ENCODE peak calls at places on chromosomes 5 and 9, in seven cellular contexts. Y is HT-29; M is body of pancreas; U is CD4-positive, alpha-beta memory T cell; R is stimulated activated CD8-positive, alpha-beta memory T cell treated with anti-CD3 and anti-CD28 coated beads, Interleukin-4, amount 100 ng/mL, for 48 hours; F is kidney glomerular epithelial cell; X is fibroblast of lung. T is an unnamed sample.

GRCh38 chr5:154858972-154859950 is 834 bp downstream of the CNOT8 start:
- DNase-seq in X (no peak), R (no peak), F (peak), Y (peak), M (no peak), U (peak), T (no peak)

GRCh38 chr5:5902665-5903064 is 475.7 kb downstream of the MED10 start:
- DNase-seq in R (no peak), U (no peak), F (no peak), Y (no peak), X (no peak), M (no peak), T (no peak)

GRCh38 chr5:65141487-65141886 is 340.2 kb downstream of the ADAMTS6 start:
- DNase-seq in M (no peak), X (peak), R (no peak), Y (no peak), U (no peak), F (no peak), T (no peak)

GRCh38 chr9:132144708-132145365 is 17.0 kb upstream of the NTNG2 start:
- DNase-seq in M (no peak), Y (no peak), X (peak), U (no peak), F (no peak), R (peak), T (no peak)

GRCh38 chr9:83027153-83027867 is 35.6 kb downstream of the RASEF start:
- DNase-seq in U (no peak), R (no peak), F (peak), Y (peak), M (no peak), X (peak), T (no peak)

GRCh38 chr5:953535-954449 is 54.8 kb upstream of the NKD2 start:
- DNase-seq in Y (no peak), F (peak), M (no peak), R (no peak), U (no peak), X (no peak), T (no peak)

GRCh38 chr9:18473551-18474279 is at the start of gene ADAMTSL1:
- DNase-seq in Y (no peak), M (peak), X (peak), F (peak), R (no peak), U (no peak), T (no peak)

GRCh38 chr5:6576861-6577501 is 55.9 kb downstream of the NSUN2 start:
- DNase-seq in Y (peak), F (peak), U (no peak), X (peak), R (no peak), M (peak), T (peak)

GRCh38 chr5:95083606-95084005 is 201.3 kb downstream of the MCTP1 start:
- DNase-seq in R (no peak), X (peak), Y (no peak), U (no peak), F (no peak), M (no peak), T (no peak)

T was measured in GM12878.